ENCODE peak calls at places on chromosomes 12 and 14, in four cellular contexts. H is heart left ventricle; P is CD4-positive, alpha-beta T cell; X is CD8-positive, alpha-beta T cell. N is an unnamed sample.

GRCh38 chr12:44225128-44225527 is 389.2 kb downstream of the TMEM117 start:
- DNase-seq in P (no peak), X (no peak), H (no peak), N (no peak)

GRCh38 chr12:121799842-121800693 is 3.7 kb upstream of the SETD1B start:
- DNase-seq in X (peak; percentile 85), P (peak; percentile 84), H (peak; percentile 96), N (peak; percentile 80)

GRCh38 chr12:112716099-112717093 is 75.2 kb upstream of the RPH3A start:
- DNase-seq in H (no peak), P (no peak), X (no peak), N (no peak)

GRCh38 chr14:105900398-105901160 is 374.2 kb downstream of the TMEM121 start:
- DNase-seq in H (no peak), P (no peak), X (no peak), N (no peak)

GRCh38 chr12:95037906-95038305 is 34.4 kb upstream of the NDUFA12 start:
- DNase-seq in P (no peak), H (no peak), X (no peak), N (no peak)

GRCh38 chr14:76498536-76498935 is 122.6 kb downstream of the ESRRB start:
- DNase-seq in P (no peak), H (no peak), X (no peak), N (no peak)

GRCh38 chr12:57737467-57738141 is 938 bp downstream of the AGAP2 start:
- DNase-seq in H (no peak), X (no peak), P (no peak), N (no peak)

GRCh38 chr14:36300337-36300736 is 20.1 kb downstream of the MBIP start:
- DNase-seq in P (no peak), X (no peak), H (no peak), N (no peak)

GRCh38 chr12:92879698-92880322 is 49.3 kb downstream of the EEA1 start:
- DNase-seq in X (no peak), P (no peak), H (no peak), N (no peak)

GRCh38 chr14:78455896-78456435 is 285.8 kb downstream of the NRXN3 start:
- DNase-seq in H (no peak), X (no peak), P (no peak), N (no peak)

GRCh38 chr12:53235164-53235563 is 3.2 kb upstream of the RARG start:
- DNase-seq in X (no peak), P (no peak), H (no peak), N (no peak)

GRCh38 chr12:53234236-53234635 is 2.2 kb upstream of the RARG start:
- DNase-seq in P (no peak), H (no peak), X (no peak), N (no peak)

GRCh38 chr12:53231859-53232640 is at the start of gene RARG:
- DNase-seq in P (peak; percentile 66), H (no peak), X (peak; percentile 63), N (no peak)

GRCh38 chr12:53232641-53233538 is 881 bp upstream of the RARG start:
- DNase-seq in H (peak; percentile 69), X (peak; percentile 33), P (peak; percentile 50), N (no peak)

DNA sequence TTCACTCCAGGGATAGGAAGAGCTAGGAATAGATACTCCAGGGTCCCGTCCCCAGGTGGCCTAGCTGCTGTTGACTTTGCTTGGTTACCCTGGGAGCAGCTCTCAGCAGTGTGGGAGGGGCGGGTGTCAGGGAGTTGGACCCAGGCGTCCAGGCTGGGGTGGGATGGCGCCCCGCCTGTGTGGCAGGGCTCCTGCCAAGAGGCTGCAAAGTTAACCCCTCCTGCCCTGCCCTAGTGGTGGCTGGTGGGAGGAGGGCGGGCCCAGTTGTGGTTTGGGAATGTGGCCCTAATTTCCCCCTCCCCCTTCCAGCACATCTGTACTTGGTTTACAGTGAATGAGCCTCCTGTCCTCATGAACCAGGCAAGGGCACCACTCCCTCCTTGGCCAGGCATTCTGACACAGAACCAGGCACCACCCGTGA is 1.7 kb upstream of the RARG start:
- DNase-seq in X (no peak), P (no peak), H (no peak), N (no peak)
- TF ChIP-seq CTCF in X (no peak), P (no peak), H (no peak), N (no peak)

DNA sequence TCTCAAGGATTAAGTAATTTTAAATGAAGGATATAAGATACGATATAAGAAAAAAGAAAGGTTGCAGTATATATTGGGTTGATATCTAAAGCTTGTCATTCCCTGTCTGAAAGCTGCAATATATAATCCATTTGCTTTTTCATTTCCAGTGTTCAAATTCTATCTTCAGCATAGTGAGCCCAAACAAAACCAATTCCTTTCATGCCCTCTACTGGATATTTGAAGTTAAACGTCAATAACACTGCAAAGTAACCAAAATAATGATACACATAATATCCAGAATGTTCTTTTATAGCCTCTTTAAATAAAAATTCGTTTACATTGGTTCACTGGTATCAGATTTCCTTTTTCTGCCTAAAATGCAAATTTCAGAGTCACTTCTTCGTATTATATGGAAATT is 64.5 kb upstream of the DAAM1 start:
- DNase-seq in H (no peak), X (no peak), P (no peak), N (no peak)
- TF ChIP-seq CTCF in H (peak; percentile 48), X (no peak), P (no peak), N (no peak)

GRCh38 chr12:65121049-65121955 is at the start of gene WIF1:
- DNase-seq in X (peak; percentile 12), H (no peak), P (no peak), N (no peak)
- TF ChIP-seq CTCF in X (peak; percentile 27), H (peak; percentile 33), P (no peak), N (peak; percentile 36)

GRCh38 chr14:104794099-104794498 is 1.4 kb downstream of the AKT1 start:
- DNase-seq in H (peak; percentile 70), X (peak; percentile 54), P (no peak), N (no peak)

GRCh38 chr14:104793703-104793959 is 1.9 kb downstream of the AKT1 start:
- DNase-seq in X (no peak), P (no peak), H (no peak), N (no peak)

GRCh38 chr14:104792101-104792884 is 3.3 kb downstream of the AKT1 start:
- DNase-seq in X (no peak), P (no peak), H (peak; percentile 89), N (no peak)

GRCh38 chr14:104791425-104791824 is 4.1 kb downstream of the AKT1 start:
- DNase-seq in X (no peak), P (no peak), H (no peak), N (no peak)

GRCh38 chr14:104792945-104793702 is 2.4 kb downstream of the AKT1 start:
- DNase-seq in P (no peak), H (no peak), X (no peak), N (no peak)
- TF ChIP-seq CTCF in P (no peak), H (no peak), X (no peak), N (no peak)

GRCh38 chr12:69241444-69242092 is 2.2 kb downstream of the CPSF6 start:
- DNase-seq in H (no peak), P (no peak), X (no peak), N (no peak)

GRCh38 chr12:69239922-69240624 is 704 bp downstream of the CPSF6 start:
- DNase-seq in P (peak; percentile 54), H (peak; percentile 47), X (peak; percentile 50), N (peak; percentile 48)

GRCh38 chr12:69240625-69240984 is 1.2 kb downstream of the CPSF6 start:
- DNase-seq in H (no peak), P (no peak), X (peak; percentile 24), N (no peak)

GRCh38 chr12:69238589-69239285 is 632 bp upstream of the CPSF6 start:
- DNase-seq in H (no peak), X (no peak), P (no peak), N (no peak)

GRCh38 chr12:69239286-69239921 is at the start of gene CPSF6:
- DNase-seq in X (peak; percentile 98), H (peak; percentile 97), P (peak; percentile 98), N (peak; percentile 95)
- TF ChIP-seq CTCF in X (no peak), H (peak; percentile 19), P (no peak), N (no peak)